ENCODE peak calls at places on chromosome 4, in four cellular contexts. Y is HL-60, K is AG10803, N is Panc1. F is an unnamed sample.

GRCh38 chr4:76806336-76806735 is 91.6 kb downstream of the SOWAHB start:
- DNase-seq in Y (no peak), K (no peak), N (no peak), F (peak)

GRCh38 chr4:858136-858535 is 32.2 kb upstream of the CPLX1 start:
- DNase-seq in Y (no peak), K (no peak), N (no peak), F (no peak)

GRCh38 chr4:141898336-141898735 is 262.0 kb downstream of the IL15 start:
- DNase-seq in Y (no peak), K (peak), N (no peak), F (no peak)

GRCh38 chr4:92266521-92266920 is 37.2 kb upstream of the GRID2 start:
- DNase-seq in Y (no peak), K (no peak), N (no peak), F (no peak)

GRCh38 chr4:114474401-114474800 is 124.2 kb upstream of the UGT8 start:
- DNase-seq in Y (no peak), K (no peak), N (no peak), F (no peak)

GRCh38 chr4:168882650-168883233 is 127.3 kb downstream of the CBR4 start:
- DNase-seq in Y (no peak), K (peak), N (no peak), F (peak)

GRCh38 chr4:188297873-188298272 is 158.6 kb downstream of the TRIML1 start:
- DNase-seq in Y (no peak), K (peak), N (no peak), F (peak)

GRCh38 chr4:113586072-113586471 is 175.5 kb downstream of the CAMK2D start:
- DNase-seq in Y (no peak), K (peak), N (no peak), F (no peak)

GRCh38 chr4:6926081-6926480 is 16.5 kb downstream of the TBC1D14 start:
- DNase-seq in Y (peak), K (no peak), N (no peak), F (no peak)

GRCh38 chr4:62324215-62324614 is 1124.1 kb downstream of the ADGRL3 start:
- DNase-seq in Y (no peak), K (no peak), N (no peak), F (peak)

GRCh38 chr4:163558539-163559044 is 64.1 kb downstream of the TMA16 start:
- DNase-seq in Y (no peak), K (no peak), N (no peak), F (no peak)

DNA sequence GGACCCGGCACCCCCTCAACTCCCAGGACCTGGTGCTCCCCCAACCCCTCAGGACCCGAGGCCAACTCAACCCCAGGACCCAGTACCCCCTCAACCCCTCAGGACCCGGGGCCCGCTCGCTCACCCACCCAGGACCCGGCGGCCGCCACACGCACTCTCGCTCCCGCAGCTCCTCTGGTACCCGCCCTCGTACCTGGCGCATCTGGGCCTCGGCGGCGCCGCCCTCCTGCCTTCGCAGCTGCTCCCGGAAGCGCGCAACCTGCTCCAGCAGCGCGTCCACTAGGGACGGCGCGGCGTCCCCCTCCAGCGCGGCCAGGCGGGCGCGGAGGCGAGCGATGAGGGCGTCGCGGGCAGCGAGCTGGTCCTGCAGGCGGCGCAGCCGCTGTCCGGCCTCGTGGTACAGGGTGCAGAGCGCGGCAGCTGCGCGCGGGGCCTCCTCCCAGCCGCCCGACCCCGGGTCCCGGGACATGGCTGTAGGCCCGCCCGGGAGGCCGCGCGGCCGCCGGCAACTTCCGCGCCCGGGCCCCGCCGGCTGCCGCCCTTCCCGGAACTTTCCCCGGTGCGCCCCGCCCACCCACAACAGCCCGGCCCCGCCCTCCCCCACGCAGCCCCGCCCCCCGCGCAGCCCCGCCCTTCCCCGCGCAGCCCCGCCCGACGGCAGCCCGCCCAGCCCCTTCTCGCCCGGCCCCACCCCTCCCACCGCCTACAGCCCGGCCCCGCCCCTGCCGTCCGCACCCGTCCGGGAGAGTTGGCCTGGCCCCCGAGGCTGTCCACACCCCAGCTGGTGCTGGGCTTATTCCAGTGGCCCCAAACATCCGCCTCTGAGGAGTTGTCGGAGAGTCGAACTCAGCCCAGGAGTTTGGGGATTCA is at the start of gene TNIP2:
- DNase-seq in Y (peak), K (peak), N (no peak), F (peak)
- TF ChIP-seq CTCF in Y (no peak), K (peak), N (no peak), F (peak)

GRCh38 chr4:185838514-185839203 is 26.7 kb upstream of the SORBS2 start:
- DNase-seq in Y (no peak), K (peak), N (no peak), F (peak)

GRCh38 chr4:185839204-185839712 is 27.3 kb upstream of the SORBS2 start:
- DNase-seq in Y (no peak), K (peak), N (peak), F (peak)

GRCh38 chr4:185837415-185838103 is 25.6 kb upstream of the SORBS2 start:
- DNase-seq in Y (no peak), K (no peak), N (no peak), F (no peak)

GRCh38 chr4:185836268-185837084 is 24.5 kb upstream of the SORBS2 start:
- DNase-seq in Y (no peak), K (no peak), N (no peak), F (no peak)

GRCh38 chr4:185838104-185838452 is 26.1 kb upstream of the SORBS2 start:
- DNase-seq in Y (no peak), K (no peak), N (no peak), F (no peak)
- H3K4me3 ChIP-seq in Y (no peak), K (no peak), N (no peak), F (no peak)

GRCh38 chr4:132592340-132592739 is 556.8 kb upstream of the PCDH10 start:
- DNase-seq in Y (no peak), K (no peak), N (no peak), F (no peak)
- TF ChIP-seq CTCF in Y (no peak), K (no peak), N (no peak), F (no peak)

DNA sequence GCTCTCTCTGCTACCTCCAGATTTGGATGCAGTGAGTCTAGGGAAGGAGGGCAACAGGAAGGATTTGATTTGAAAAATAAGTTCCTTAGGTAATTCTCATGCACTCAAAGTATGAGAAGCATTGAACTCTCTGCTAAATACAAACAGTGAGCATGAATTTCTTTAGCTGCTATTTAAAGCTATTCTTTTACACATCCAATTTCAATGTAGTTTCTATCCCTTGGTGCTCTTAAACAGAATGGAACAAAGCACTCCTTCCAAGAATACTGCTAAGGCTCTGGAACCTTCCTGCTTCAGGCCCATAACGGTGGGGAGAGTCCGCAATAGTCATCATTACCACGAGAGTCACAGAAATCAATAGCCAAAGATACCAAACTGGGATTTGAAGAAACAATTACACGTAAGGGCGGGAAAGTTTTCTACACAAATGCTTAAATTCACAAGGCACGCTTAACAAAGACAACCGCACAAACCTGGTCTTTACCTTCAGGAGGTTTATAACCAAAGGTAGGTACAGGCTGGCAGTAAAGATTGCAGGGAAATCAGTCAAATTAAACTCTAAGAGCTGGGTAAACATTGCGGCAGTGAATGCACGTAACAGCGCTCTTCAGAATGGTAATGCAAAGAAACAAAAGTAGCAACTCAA is 123.2 kb upstream of the NAP1L5 start:
- DNase-seq in Y (no peak), K (no peak), N (no peak), F (no peak)
- H3K4me3 ChIP-seq in Y (no peak), K (no peak), N (no peak), F (no peak)

F was measured in cardiac fibroblast.